ENCODE peak calls at places on chromosomes 7 and 10, in seven cellular contexts. I is astrocyte of the spinal cord, W is A172, T is IMR-90, N is endothelial cell, O is T follicular helper cell, J is Calu3. B is an unnamed sample.

GRCh38 chr7:129123517-129123872 is 21.0 kb upstream of the TSPAN33 start:
- DNase-seq in I (no peak), J (no peak), O (no peak), W (no peak), N (no peak), T (no peak), B (no peak)

GRCh38 chr10:88070080-88070880 is 206.9 kb downstream of the PTEN start:
- DNase-seq in J (no peak), O (no peak), W (no peak), T (peak), I (peak), N (no peak), B (no peak)

GRCh38 chr10:72638586-72639440 is 12.9 kb upstream of the MICU1 start:
- DNase-seq in I (no peak), J (peak), O (no peak), N (no peak), W (no peak), T (no peak), B (no peak)

GRCh38 chr7:148434181-148434769 is 156.3 kb upstream of the C7orf33 start:
- DNase-seq in O (no peak), I (no peak), T (no peak), J (no peak), W (no peak), N (no peak), B (no peak)

GRCh38 chr10:22816298-22816653 is 101.9 kb upstream of the PIP4K2A start:
- DNase-seq in J (peak), W (peak), N (no peak), T (peak), I (peak), O (no peak), B (no peak)

GRCh38 chr7:117157121-117157870 is 165.6 kb downstream of the WNT2 start:
- DNase-seq in J (no peak), I (peak), W (peak), O (no peak), T (peak), N (no peak), B (no peak)

GRCh38 chr7:159093351-159093971 is 51.2 kb downstream of the VIPR2 start:
- DNase-seq in O (no peak), N (no peak), I (no peak), J (no peak), W (no peak), T (no peak), B (no peak)

GRCh38 chr10:11869211-11869610 is 46.1 kb downstream of the PROSER2 start:
- DNase-seq in N (no peak), W (no peak), J (no peak), T (no peak), I (no peak), O (no peak), B (no peak)

GRCh38 chr10:30055094-30055701 is 4.2 kb downstream of the JCAD start:
- DNase-seq in O (no peak), W (no peak), J (no peak), I (no peak), T (peak), N (no peak), B (no peak)

GRCh38 chr7:712601-713457 is 13.7 kb upstream of the DNAAF5 start:
- DNase-seq in T (no peak), I (no peak), O (no peak), W (no peak), J (no peak), N (no peak), B (no peak)

GRCh38 chr7:158495780-158496179 is 91.8 kb downstream of the PTPRN2 start:
- DNase-seq in T (no peak), W (peak), O (no peak), J (peak), N (no peak), I (no peak), B (peak)

GRCh38 chr10:82377608-82378007 is 502.6 kb downstream of the NRG3 start:
- DNase-seq in W (peak), O (no peak), J (peak), N (peak), T (no peak), I (no peak), B (no peak)

GRCh38 chr7:153543232-153543631 is 509.0 kb upstream of the DPP6 start:
- DNase-seq in N (no peak), J (no peak), T (no peak), O (no peak), I (no peak), W (no peak), B (no peak)

GRCh38 chr10:7412482-7413251 is 1.8 kb upstream of the SFMBT2 start:
- DNase-seq in N (peak), O (no peak), T (no peak), J (no peak), I (no peak), W (no peak), B (no peak)

GRCh38 chr10:22316286-22317120 is at the start of gene COMMD3:
- DNase-seq in W (peak), I (peak), N (peak), T (peak), J (peak), O (peak), B (peak)

GRCh38 chr7:102008535-102009262 is 191.3 kb downstream of the CUX1 start:
- DNase-seq in T (no peak), N (no peak), I (no peak), O (no peak), W (no peak), J (peak), B (peak)